ENCODE peak calls at places on chromosomes 12 and 14, in six cellular contexts. Q, T, I, W, Z and U are unnamed samples.

GRCh38 chr12:69102856-69103255 is 136.5 kb upstream of the CPSF6 start:
- DNase-seq in Q (no peak), T (no peak), I (no peak), W (no peak), Z (no peak), U (no peak)

GRCh38 chr12:104605685-104606084 is 148.9 kb downstream of the CHST11 start:
- DNase-seq in Q (no peak), T (peak; percentile 63), I (no peak), W (peak; percentile 70), Z (no peak), U (peak; percentile 48)

GRCh38 chr12:107990325-107990724 is 138.8 kb upstream of the WSCD2 start:
- DNase-seq in Q (no peak), T (no peak), I (peak; percentile 29), W (peak; percentile 13), Z (no peak), U (no peak)

GRCh38 chr12:52164624-52165023 is 27.2 kb downstream of the KRT80 start:
- DNase-seq in Q (no peak), T (no peak), I (no peak), W (no peak), Z (no peak), U (no peak)

GRCh38 chr12:51873251-51873994 is 14.5 kb upstream of the ANKRD33 start:
- DNase-seq in Q (no peak), T (no peak), I (no peak), W (no peak), Z (no peak), U (no peak)

GRCh38 chr12:81296556-81297305 is 218.9 kb downstream of the ACSS3 start:
- DNase-seq in Q (no peak), T (no peak), I (no peak), W (no peak), Z (no peak), U (peak; percentile 3)

GRCh38 chr12:802242-802995 is 50.0 kb downstream of the WNK1 start:
- DNase-seq in Q (no peak), T (no peak), I (no peak), W (no peak), Z (no peak), U (no peak)

GRCh38 chr12:109663766-109664165 is 49.9 kb upstream of the FAM222A start:
- DNase-seq in Q (no peak), T (no peak), I (no peak), W (no peak), Z (no peak), U (no peak)

GRCh38 chr12:63706336-63706735 is 38.0 kb upstream of the DPY19L2 start:
- DNase-seq in Q (no peak), T (no peak), I (no peak), W (no peak), Z (no peak), U (no peak)

GRCh38 chr12:107225626-107226025 is 132.3 kb upstream of the CRY1 start:
- DNase-seq in Q (no peak), T (no peak), I (no peak), W (no peak), Z (no peak), U (no peak)

GRCh38 chr14:53022593-53022992 is 71.7 kb upstream of the FERMT2 start:
- DNase-seq in Q (no peak), T (no peak), I (no peak), W (no peak), Z (no peak), U (no peak)

GRCh38 chr14:35403085-35403396 is 1.5 kb downstream of the NFKBIA start:
- DNase-seq in Q (no peak), T (no peak), I (peak; percentile 38), W (peak; percentile 44), Z (no peak), U (peak; percentile 37)

GRCh38 chr14:98900236-98900635 is 371.8 kb downstream of the BCL11B start:
- DNase-seq in Q (no peak), T (no peak), I (no peak), W (no peak), Z (no peak), U (no peak)

GRCh38 chr14:20436363-20436755 is 393 bp upstream of the KLHL33 start:
- DNase-seq in Q (no peak), T (no peak), I (no peak), W (peak; percentile 29), Z (no peak), U (no peak)

GRCh38 chr14:59268011-59268410 is 79.5 kb downstream of the DAAM1 start:
- DNase-seq in Q (no peak), T (no peak), I (no peak), W (no peak), Z (no peak), U (no peak)

GRCh38 chr14:64938972-64939816 is 3.4 kb downstream of the GPX2 start:
- DNase-seq in Q (no peak), T (no peak), I (no peak), W (no peak), Z (no peak), U (no peak)

GRCh38 chr12:47226199-47226598 is 146.4 kb upstream of the AMIGO2 start:
- DNase-seq in Q (no peak), T (no peak), I (no peak), W (no peak), Z (no peak), U (no peak)

GRCh38 chr12:117003883-117004404 is 93.2 kb downstream of the FBXW8 start:
- DNase-seq in Q (no peak), T (no peak), I (no peak), W (no peak), Z (no peak), U (no peak)

GRCh38 chr14:36227802-36228201 is 51.3 kb upstream of the PTCSC3 start:
- DNase-seq in Q (no peak), T (no peak), I (no peak), W (no peak), Z (no peak), U (no peak)

GRCh38 chr12:28145211-28145610 is 45.0 kb upstream of the CCDC91 start:
- DNase-seq in Q (no peak), T (no peak), I (no peak), W (no peak), Z (no peak), U (no peak)

GRCh38 chr12:48932878-48933277 is 7.6 kb upstream of the FKBP11 start:
- DNase-seq in Q (no peak), T (no peak), I (peak; percentile 61), W (no peak), Z (no peak), U (no peak)

GRCh38 chr12:4412462-4412861 is 33.0 kb upstream of the FGF23 start:
- DNase-seq in Q (no peak), T (no peak), I (no peak), W (no peak), Z (no peak), U (no peak)

GRCh38 chr14:75088566-75089373 is 19.3 kb downstream of the ZC2HC1C start:
- DNase-seq in Q (peak; percentile 34), T (no peak), I (peak; percentile 46), W (no peak), Z (no peak), U (peak; percentile 61)

GRCh38 chr12:110846615-110847566 is at the start of gene CCDC63:
- DNase-seq in Q (no peak), T (no peak), I (peak; percentile 13), W (peak; percentile 49), Z (no peak), U (peak; percentile 71)

GRCh38 chr12:58814036-58814435 is 106.3 kb downstream of the LRIG3 start:
- DNase-seq in Q (no peak), T (no peak), I (no peak), W (no peak), Z (no peak), U (no peak)

GRCh38 chr12:120115692-120116442 is 686 bp downstream of the RAB35 start:
- DNase-seq in Q (no peak), T (no peak), I (no peak), W (no peak), Z (no peak), U (no peak)

GRCh38 chr14:93861846-93862641 is 65.1 kb upstream of the FAM181A start:
- DNase-seq in Q (no peak), T (no peak), I (no peak), W (no peak), Z (no peak), U (no peak)

GRCh38 chr12:89578499-89578898 is 52.7 kb upstream of the POC1B start:
- DNase-seq in Q (no peak), T (no peak), I (no peak), W (no peak), Z (no peak), U (no peak)

GRCh38 chr12:122726056-122726558 is 4.5 kb downstream of the HCAR1 start:
- DNase-seq in Q (no peak), T (no peak), I (no peak), W (no peak), Z (no peak), U (no peak)

GRCh38 chr14:24315807-24316596 is 4.7 kb downstream of the LTB4R start:
- DNase-seq in Q (no peak), T (no peak), I (no peak), W (peak; percentile 60), Z (no peak), U (peak; percentile 67)

GRCh38 chr14:78595797-78596196 is 425.6 kb downstream of the NRXN3 start:
- DNase-seq in Q (no peak), T (no peak), I (no peak), W (no peak), Z (no peak), U (no peak)

GRCh38 chr12:89706551-89707348 is 1.9 kb downstream of the ATP2B1 start:
- DNase-seq in Q (no peak), T (peak; percentile 30), I (peak; percentile 8), W (peak; percentile 14), Z (no peak), U (peak; percentile 13)

GRCh38 chr12:104953323-104953722 is 4.8 kb downstream of the SLC41A2 start:
- DNase-seq in Q (no peak), T (no peak), I (no peak), W (no peak), Z (no peak), U (no peak)

GRCh38 chr12:69027411-69027811 is 94.4 kb upstream of the CPM start:
- DNase-seq in Q (no peak), T (no peak), I (no peak), W (no peak), Z (no peak), U (no peak)

GRCh38 chr12:47876404-47876960 is 28.3 kb downstream of the VDR start:
- DNase-seq in Q (no peak), T (no peak), I (no peak), W (no peak), Z (peak; percentile 93), U (no peak)

GRCh38 chr14:73188501-73188903 is 48.8 kb upstream of the PAPLN start:
- DNase-seq in Q (peak; percentile 56), T (no peak), I (no peak), W (no peak), Z (no peak), U (no peak)

GRCh38 chr12:27906127-27906500 is 66.4 kb downstream of the PTHLH start:
- DNase-seq in Q (no peak), T (no peak), I (no peak), W (no peak), Z (no peak), U (no peak)

GRCh38 chr12:129911437-129912049 is 7.7 kb upstream of the TMEM132D start:
- DNase-seq in Q (no peak), T (peak; percentile 58), I (peak; percentile 36), W (no peak), Z (no peak), U (peak; percentile 12)